ENCODE peak calls at places on chromosome 16, in eight cellular contexts. U, E, C, K, S, H, M and Z are unnamed samples.

GRCh38 chr16:87274808-87275207 is 42.4 kb downstream of the C16orf95 start:
- DNase-seq in U (no peak), E (peak; percentile 64), C (no peak), K (no peak), S (no peak), H (no peak), M (no peak), Z (no peak)

GRCh38 chr16:67311607-67312449 is 14.7 kb downstream of the KCTD19 start:
- DNase-seq in U (peak; percentile 100), E (peak; percentile 100), C (no peak), K (peak; percentile 99), S (no peak), H (no peak), M (peak; percentile 31), Z (no peak)

GRCh38 chr16:56202036-56202435 is 10.7 kb downstream of the GNAO1 start:
- DNase-seq in U (no peak), E (peak; percentile 85), C (no peak), K (peak; percentile 25), S (no peak), H (no peak), M (no peak), Z (no peak)

GRCh38 chr16:46853713-46854443 is 22.9 kb upstream of the C16orf87 start:
- DNase-seq in U (peak; percentile 36), E (peak; percentile 72), C (peak; percentile 58), K (peak; percentile 54), S (peak; percentile 78), H (peak; percentile 73), M (no peak), Z (peak; percentile 84)

GRCh38 chr16:48128769-48129168 is 27.0 kb downstream of the ABCC12 start:
- DNase-seq in U (no peak), E (no peak), C (no peak), K (peak; percentile 60), S (no peak), H (no peak), M (no peak), Z (no peak)

GRCh38 chr16:20768121-20768520 is 4.3 kb downstream of the ACSM3 start:
- DNase-seq in U (no peak), E (peak; percentile 0), C (no peak), K (no peak), S (no peak), H (no peak), M (no peak), Z (no peak)

GRCh38 chr16:10738231-10739077 is 5.2 kb upstream of the NUBP1 start:
- DNase-seq in U (no peak), E (peak; percentile 88), C (peak; percentile 79), K (peak; percentile 89), S (peak; percentile 49), H (peak; percentile 41), M (peak; percentile 45), Z (no peak)

GRCh38 chr16:66845791-66846221 is 1.6 kb downstream of the CA7 start:
- DNase-seq in U (no peak), E (no peak), C (no peak), K (peak; percentile 84), S (no peak), H (peak; percentile 52), M (no peak), Z (peak; percentile 51)

GRCh38 chr16:6682142-6682811 is 650.4 kb upstream of the RBFOX1 start:
- DNase-seq in U (no peak), E (no peak), C (no peak), K (no peak), S (no peak), H (peak; percentile 12), M (no peak), Z (peak; percentile 66)

GRCh38 chr16:17368951-17369350 is 101.8 kb downstream of the XYLT1 start:
- DNase-seq in U (no peak), E (no peak), C (no peak), K (no peak), S (no peak), H (no peak), M (no peak), Z (no peak)

GRCh38 chr16:81708459-81709368 is 70.4 kb upstream of the PLCG2 start:
- DNase-seq in U (no peak), E (no peak), C (no peak), K (no peak), S (no peak), H (peak; percentile 51), M (no peak), Z (peak; percentile 57)

GRCh38 chr16:72819345-72819744 is 228.6 kb downstream of the ZFHX3 start:
- DNase-seq in U (no peak), E (peak; percentile 94), C (no peak), K (peak; percentile 63), S (no peak), H (no peak), M (no peak), Z (no peak)

GRCh38 chr16:67022531-67023214 is 6.3 kb upstream of the CBFB start:
- DNase-seq in U (no peak), E (peak; percentile 62), C (no peak), K (no peak), S (no peak), H (no peak), M (no peak), Z (no peak)

GRCh38 chr16:51382940-51383339 is 231.9 kb upstream of the SALL1 start:
- DNase-seq in U (no peak), E (no peak), C (no peak), K (no peak), S (no peak), H (no peak), M (no peak), Z (no peak)

GRCh38 chr16:85316321-85316919 is 204.1 kb upstream of the CIBAR2 start:
- DNase-seq in U (no peak), E (peak; percentile 63), C (no peak), K (peak; percentile 41), S (peak; percentile 55), H (peak; percentile 55), M (no peak), Z (peak; percentile 95)

GRCh38 chr16:56610017-56610608 is 1.7 kb downstream of the MT2A start:
- DNase-seq in U (no peak), E (peak; percentile 89), C (peak; percentile 64), K (peak; percentile 94), S (peak; percentile 58), H (peak; percentile 28), M (no peak), Z (no peak)

GRCh38 chr16:10949424-10949970 is 5.1 kb downstream of the CLEC16A start:
- DNase-seq in U (no peak), E (peak; percentile 80), C (no peak), K (peak; percentile 39), S (no peak), H (no peak), M (no peak), Z (peak; percentile 65)

GRCh38 chr16:53058882-53059281 is 4.1 kb downstream of the CHD9 start:
- DNase-seq in U (no peak), E (no peak), C (no peak), K (no peak), S (no peak), H (no peak), M (no peak), Z (no peak)

GRCh38 chr16:4837733-4838501 is 9.2 kb downstream of the GLYR1 start:
- DNase-seq in U (no peak), E (no peak), C (no peak), K (no peak), S (no peak), H (no peak), M (no peak), Z (no peak)

GRCh38 chr16:57893559-57894389 is 77.2 kb downstream of the CNGB1 start:
- DNase-seq in U (peak; percentile 78), E (peak; percentile 85), C (no peak), K (peak; percentile 71), S (peak; percentile 55), H (no peak), M (no peak), Z (no peak)

GRCh38 chr16:57167951-57168350 is 17.9 kb downstream of the PSME3IP1 start:
- DNase-seq in U (peak; percentile 29), E (peak; percentile 76), C (no peak), K (peak; percentile 49), S (no peak), H (no peak), M (no peak), Z (peak; percentile 50)

GRCh38 chr16:88012360-88012759 is 61.1 kb downstream of the BANP start:
- DNase-seq in U (no peak), E (no peak), C (no peak), K (no peak), S (no peak), H (no peak), M (no peak), Z (no peak)

GRCh38 chr16:4380131-4381063 is 8.7 kb downstream of the VASN start:
- DNase-seq in U (no peak), E (peak; percentile 50), C (no peak), K (no peak), S (no peak), H (no peak), M (no peak), Z (no peak)

GRCh38 chr16:46607529-46607928 is 13.7 kb downstream of the SHCBP1 start:
- DNase-seq in U (peak; percentile 29), E (peak; percentile 71), C (no peak), K (peak; percentile 61), S (no peak), H (no peak), M (no peak), Z (no peak)

GRCh38 chr16:55515110-55515509 is 6.2 kb downstream of the LPCAT2 start:
- DNase-seq in U (no peak), E (peak; percentile 50), C (no peak), K (no peak), S (no peak), H (no peak), M (no peak), Z (no peak)

GRCh38 chr16:25018972-25019617 is 3.9 kb upstream of the ARHGAP17 start:
- DNase-seq in U (no peak), E (no peak), C (no peak), K (no peak), S (no peak), H (no peak), M (no peak), Z (no peak)

GRCh38 chr16:84136331-84137125 is 8.4 kb downstream of the HSDL1 start:
- DNase-seq in U (no peak), E (no peak), C (no peak), K (no peak), S (no peak), H (no peak), M (no peak), Z (no peak)

GRCh38 chr16:71461686-71462648 is at the start of gene ZNF23:
- DNase-seq in U (peak; percentile 49), E (peak; percentile 77), C (peak; percentile 74), K (peak; percentile 70), S (peak; percentile 87), H (peak; percentile 89), M (peak; percentile 49), Z (peak; percentile 96)

GRCh38 chr16:47316686-47317085 is 144.2 kb downstream of the ITFG1 start:
- DNase-seq in U (no peak), E (no peak), C (no peak), K (no peak), S (no peak), H (no peak), M (no peak), Z (no peak)

GRCh38 chr16:66409156-66409555 is 17.9 kb upstream of the BEAN1 start:
- DNase-seq in U (no peak), E (peak; percentile 71), C (no peak), K (peak; percentile 35), S (no peak), H (no peak), M (no peak), Z (no peak)

GRCh38 chr16:13873835-13874438 is 46.0 kb upstream of the ERCC4 start:
- DNase-seq in U (no peak), E (peak; percentile 20), C (no peak), K (peak; percentile 12), S (no peak), H (no peak), M (no peak), Z (peak; percentile 65)

GRCh38 chr16:35431829-35432663 is 1972.6 kb downstream of the TP53TG3F start:
- DNase-seq in U (no peak), E (no peak), C (no peak), K (no peak), S (no peak), H (no peak), M (no peak), Z (peak; percentile 32)

GRCh38 chr16:81586421-81586820 is 141.8 kb downstream of the CMIP start:
- DNase-seq in U (no peak), E (peak; percentile 31), C (no peak), K (no peak), S (no peak), H (no peak), M (no peak), Z (no peak)